ENCODE peak calls at places on chromosome X, in nine cellular contexts. D is Calu3, Y is A549, I is lower leg skin, X is colonic mucosa, C is neural progenitor cell, W is AG09309, K is GM20000, F is mesothelial cell of epicardium. O is an unnamed sample.

GRCh38 chrX:153499876-153500275 is 5.1 kb downstream of the BGN start:
- DNase-seq in C (no peak), X (no peak), F (no peak), D (no peak), W (no peak), Y (no peak), K (no peak), I (no peak), O (no peak)

GRCh38 chrX:15336023-15336413 is 695 bp upstream of the PIGA start:
- DNase-seq in K (peak), F (no peak), I (no peak), Y (peak), D (peak), W (peak), C (peak), X (no peak), O (no peak)

GRCh38 chrX:139831689-139832456 is 101.0 kb downstream of the ATP11C start:
- DNase-seq in Y (no peak), I (peak), K (no peak), D (no peak), W (no peak), X (peak), F (no peak), C (peak), O (no peak)

GRCh38 chrX:137882960-137883359 is 317.0 kb downstream of the ZIC3 start:
- DNase-seq in F (no peak), W (no peak), Y (no peak), D (no peak), I (no peak), K (no peak), C (no peak), X (no peak), O (no peak)

GRCh38 chrX:23333842-23334535 is 660 bp upstream of the PTCHD1 start:
- DNase-seq in D (no peak), C (peak), Y (no peak), W (no peak), F (no peak), K (no peak), I (no peak), X (peak), O (no peak)

GRCh38 chrX:51860679-51861078 is 32.7 kb upstream of the MAGED1 start:
- DNase-seq in X (peak), F (no peak), I (no peak), W (no peak), C (peak), Y (no peak), K (peak), D (peak), O (no peak)

GRCh38 chrX:148582353-148582752 is 81.9 kb downstream of the AFF2 start:
- DNase-seq in I (no peak), X (no peak), K (no peak), C (no peak), F (no peak), D (no peak), Y (no peak), W (no peak), O (no peak)

GRCh38 chrX:110050885-110051284 is 48.0 kb downstream of the TMEM164 start:
- DNase-seq in K (peak), I (no peak), Y (no peak), X (no peak), C (no peak), F (no peak), W (no peak), D (no peak), O (no peak)

GRCh38 chrX:131951166-131951565 is 71.9 kb upstream of the STK26 start:
- DNase-seq in C (no peak), K (no peak), Y (no peak), F (no peak), X (no peak), I (no peak), D (no peak), W (no peak), O (no peak)

GRCh38 chrX:110143454-110144210 is 140.7 kb downstream of the TMEM164 start:
- DNase-seq in X (no peak), I (no peak), C (no peak), W (no peak), Y (no peak), D (no peak), K (no peak), F (no peak), O (no peak)

GRCh38 chrX:15468036-15468435 is 25.1 kb downstream of the PIR start:
- DNase-seq in K (no peak), C (peak), Y (no peak), D (no peak), W (peak), X (no peak), F (no peak), I (peak), O (no peak)

GRCh38 chrX:120769576-120770341 is 105.9 kb downstream of the CT47B1 start:
- DNase-seq in Y (peak), D (peak), K (no peak), X (no peak), C (peak), W (peak), F (no peak), I (peak), O (no peak)

GRCh38 chrX:108245462-108245861 is 153.9 kb downstream of the ATG4A start:
- DNase-seq in K (no peak), X (no peak), C (no peak), I (no peak), Y (no peak), F (no peak), D (no peak), W (no peak), O (no peak)

GRCh38 chrX:51568586-51568985 is 50.1 kb downstream of the CENPVL3 start:
- DNase-seq in F (no peak), X (no peak), Y (no peak), I (no peak), D (no peak), W (peak), K (no peak), C (no peak), O (no peak)

GRCh38 chrX:6707497-6707896 is 172.6 kb upstream of the VCX3A start:
- DNase-seq in F (no peak), C (no peak), D (no peak), I (no peak), X (no peak), Y (no peak), K (no peak), W (no peak), O (no peak)

GRCh38 chrX:136630881-136631280 is 17.1 kb upstream of the CD40LG start:
- DNase-seq in C (no peak), X (no peak), W (no peak), K (no peak), F (no peak), Y (no peak), I (no peak), D (no peak), O (no peak)

GRCh38 chrX:1507511-1508463 is 29.2 kb downstream of the P2RY8 start:
- DNase-seq in W (no peak), Y (no peak), D (no peak), X (no peak), I (no peak), C (no peak), F (no peak), K (peak), O (peak)

GRCh38 chrX:94576367-94577004 is 902.5 kb downstream of the FAM133A start:
- DNase-seq in I (no peak), W (no peak), K (no peak), D (no peak), X (no peak), F (no peak), C (no peak), Y (no peak), O (no peak)

GRCh38 chrX:136251042-136251991 is at the start of gene MAP7D3:
- DNase-seq in W (no peak), K (peak), F (peak), Y (peak), X (peak), C (peak), D (peak), I (no peak), O (peak)

GRCh38 chrX:119042996-119043395 is 29.8 kb upstream of the CT47C1 start:
- DNase-seq in K (no peak), D (no peak), X (no peak), W (no peak), I (no peak), Y (no peak), F (no peak), C (no peak), O (no peak)

GRCh38 chrX:85620466-85620865 is 241.0 kb upstream of the POF1B start:
- DNase-seq in D (no peak), W (no peak), K (no peak), F (no peak), C (no peak), X (no peak), Y (no peak), I (no peak), O (no peak)

GRCh38 chrX:71622347-71623104 is 4.2 kb upstream of the CXCR3 start:
- DNase-seq in C (peak), Y (peak), F (no peak), X (peak), D (peak), K (peak), I (peak), W (peak), O (no peak)

GRCh38 chrX:703466-704210 is 73.0 kb downstream of the SHOX start:
- DNase-seq in K (no peak), I (no peak), X (no peak), W (no peak), C (no peak), F (no peak), D (no peak), Y (no peak), O (no peak)

GRCh38 chrX:10119399-10119990 is 37.3 kb upstream of the CLCN4 start:
- DNase-seq in Y (peak), I (peak), F (peak), W (peak), C (peak), D (peak), K (peak), X (peak), O (no peak)

GRCh38 chrX:154719132-154719675 is 31.7 kb downstream of the GAB3 start:
- DNase-seq in D (no peak), X (no peak), W (no peak), K (no peak), I (no peak), F (no peak), C (no peak), Y (no peak), O (no peak)

GRCh38 chrX:131827935-131828334 is 195.2 kb upstream of the STK26 start:
- DNase-seq in W (no peak), F (no peak), D (peak), C (peak), X (no peak), Y (no peak), I (no peak), K (peak), O (no peak)

GRCh38 chrX:17374619-17375360 is at the start of gene NHS:
- DNase-seq in K (no peak), I (peak), D (peak), Y (peak), C (peak), X (peak), F (peak), W (peak), O (peak)

GRCh38 chrX:106862972-106863688 is 40.0 kb downstream of the RIPPLY1 start:
- DNase-seq in W (no peak), I (no peak), Y (peak), X (peak), K (peak), D (peak), F (no peak), C (peak), O (no peak)

GRCh38 chrX:106894392-106894909 is 8.7 kb downstream of the RIPPLY1 start:
- DNase-seq in F (no peak), X (peak), Y (peak), D (peak), I (no peak), W (peak), C (peak), K (peak), O (no peak)

GRCh38 chrX:10549280-10549679 is 71.1 kb downstream of the MID1 start:
- DNase-seq in K (no peak), C (no peak), W (no peak), X (peak), D (no peak), F (no peak), I (no peak), Y (no peak), O (no peak)

GRCh38 chrX:119606508-119607389 is 525 bp upstream of the NKRF start:
- DNase-seq in I (no peak), C (no peak), Y (no peak), F (no peak), X (no peak), D (no peak), K (no peak), W (peak), O (peak)

GRCh38 chrX:2401590-2402360 is 99.0 kb downstream of the DHRSX start:
- DNase-seq in Y (no peak), I (peak), D (no peak), C (peak), F (no peak), K (no peak), X (no peak), W (no peak), O (peak)

GRCh38 chrX:85052207-85052606 is 48.5 kb downstream of the APOOL start:
- DNase-seq in Y (no peak), F (no peak), I (no peak), C (no peak), X (no peak), K (no peak), W (no peak), D (no peak), O (no peak)

GRCh38 chrX:132615396-132616131 is 126.7 kb upstream of the MBNL3 start:
- DNase-seq in Y (no peak), X (peak), K (peak), I (peak), C (peak), W (no peak), D (peak), F (peak), O (no peak)

GRCh38 chrX:150313514-150313913 is 49.6 kb upstream of the MAMLD1 start:
- DNase-seq in W (no peak), K (no peak), X (no peak), Y (no peak), F (no peak), I (no peak), C (no peak), D (no peak), O (no peak)

GRCh38 chrX:9316096-9316495 is 148.8 kb upstream of the TBL1X start:
- DNase-seq in W (no peak), C (no peak), Y (no peak), I (no peak), D (no peak), K (no peak), X (no peak), F (no peak), O (no peak)

GRCh38 chrX:18885317-18886004 is 98.5 kb downstream of the PHKA2 start:
- DNase-seq in W (no peak), X (no peak), D (no peak), Y (no peak), F (no peak), C (no peak), K (peak), I (no peak), O (no peak)

GRCh38 chrX:71536285-71536684 is 3.4 kb downstream of the OGT start:
- DNase-seq in Y (no peak), K (no peak), W (no peak), I (no peak), F (no peak), D (no peak), C (no peak), X (no peak), O (no peak)

GRCh38 chrX:101759000-101759399 is 99.3 kb upstream of the ARMCX2 start:
- DNase-seq in I (no peak), D (peak), X (peak), C (peak), W (peak), F (no peak), Y (peak), K (peak), O (no peak)
- TF ChIP-seq CTCF in I (no peak), D (no peak), X (no peak), C (peak), W (peak), F (peak), Y (peak), K (no peak), O (peak)

DNA sequence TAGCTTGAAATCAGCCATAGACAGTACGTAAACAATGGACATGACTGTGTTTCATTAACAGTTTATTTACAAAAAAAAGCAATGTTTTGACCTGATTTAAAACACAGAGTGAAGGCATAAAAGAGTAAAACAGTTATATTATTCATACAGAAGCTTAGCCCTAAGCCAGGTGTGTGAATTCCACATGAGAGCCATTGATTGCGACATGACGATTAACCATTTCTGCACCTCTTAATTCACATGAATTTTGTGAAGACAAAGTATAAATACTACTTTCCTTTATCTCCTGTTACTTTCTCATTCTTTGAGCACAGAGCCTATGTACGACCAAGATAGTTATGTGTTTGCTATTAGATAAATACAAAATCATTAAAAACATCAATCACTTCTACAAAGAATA is 55.0 kb upstream of the MAGEB18 start:
- DNase-seq in X (no peak), F (no peak), Y (no peak), I (no peak), W (no peak), C (no peak), D (no peak), K (no peak), O (no peak)
- TF ChIP-seq CTCF in X (no peak), F (no peak), Y (no peak), I (no peak), W (no peak), C (no peak), D (no peak), K (no peak), O (no peak)

GRCh38 chrX:47158131-47158530 is 13.1 kb downstream of the RBM10 start:
- DNase-seq in W (no peak), D (no peak), K (no peak), Y (no peak), C (no peak), F (no peak), I (no peak), X (no peak), O (no peak)
- TF ChIP-seq CTCF in W (no peak), D (no peak), K (no peak), Y (no peak), C (no peak), F (no peak), I (no peak), X (no peak), O (no peak)

DNA sequence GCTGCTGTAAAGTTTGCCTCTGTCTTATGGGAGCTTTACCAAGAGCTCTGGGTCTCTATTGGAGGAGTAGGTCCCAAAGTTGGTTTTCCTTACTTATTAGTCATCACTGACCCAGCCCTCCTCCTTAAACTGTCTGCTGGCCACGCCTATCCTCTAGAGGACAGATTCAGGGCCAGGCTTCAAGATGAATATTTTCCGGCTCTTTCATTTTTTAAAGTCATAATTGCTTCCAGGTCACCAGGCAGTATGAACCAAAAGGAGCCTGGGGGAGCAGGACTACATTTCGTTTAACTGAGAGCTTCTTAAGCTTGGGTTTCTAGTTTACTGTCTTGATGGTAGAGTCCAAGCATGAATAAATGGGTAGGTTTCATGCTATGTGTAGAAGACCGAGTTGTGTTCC is 13.7 kb downstream of the BCORL1 start:
- DNase-seq in W (peak), Y (no peak), D (no peak), C (no peak), F (no peak), K (no peak), X (no peak), I (no peak), O (no peak)
- TF ChIP-seq CTCF in W (no peak), Y (no peak), D (no peak), C (no peak), F (no peak), K (no peak), X (no peak), I (no peak), O (no peak)

GRCh38 chrX:114952696-114953095 is 64.7 kb downstream of the IL13RA2 start:
- DNase-seq in X (no peak), F (no peak), I (no peak), K (no peak), W (no peak), C (peak), D (no peak), Y (no peak), O (no peak)
- TF ChIP-seq CTCF in X (no peak), F (no peak), I (no peak), K (no peak), W (peak), C (peak), D (no peak), Y (no peak), O (no peak)

GRCh38 chrX:13666836-13667235 is 13.9 kb downstream of the TCEANC start:
- DNase-seq in I (no peak), Y (no peak), D (peak), C (no peak), F (no peak), X (no peak), W (no peak), K (no peak), O (no peak)
- TF ChIP-seq CTCF in I (no peak), Y (no peak), D (no peak), C (no peak), F (no peak), X (no peak), W (no peak), K (no peak), O (no peak)

GRCh38 chrX:39439910-39440733 is 638.9 kb downstream of the MID1IP1 start:
- DNase-seq in K (peak), C (no peak), I (no peak), X (no peak), Y (no peak), D (no peak), F (no peak), W (no peak), O (no peak)

GRCh38 chrX:39437670-39438441 is 636.6 kb downstream of the MID1IP1 start:
- DNase-seq in W (no peak), Y (no peak), X (no peak), F (no peak), C (no peak), I (no peak), D (no peak), K (no peak), O (no peak)

GRCh38 chrX:39440734-39441305 is 639.6 kb downstream of the MID1IP1 start:
- DNase-seq in K (no peak), C (no peak), I (no peak), D (no peak), F (no peak), W (no peak), X (no peak), Y (no peak), O (no peak)

GRCh38 chrX:39442332-39442731 is 641.1 kb downstream of the MID1IP1 start:
- DNase-seq in C (no peak), K (peak), D (no peak), X (no peak), Y (no peak), I (no peak), W (no peak), F (no peak), O (no peak)

GRCh38 chrX:39438603-39439602 is 637.6 kb downstream of the MID1IP1 start:
- DNase-seq in C (peak), D (no peak), K (no peak), W (no peak), I (no peak), F (no peak), X (no peak), Y (no peak), O (no peak)
- TF ChIP-seq CTCF in C (peak), D (no peak), K (peak), W (no peak), I (no peak), F (no peak), X (no peak), Y (no peak), O (peak)

GRCh38 chrX:48695524-48695875 is 1.0 kb upstream of the SUV39H1 start:
- DNase-seq in D (no peak), I (no peak), K (peak), W (no peak), F (no peak), C (no peak), X (no peak), Y (no peak), O (no peak)
- TF ChIP-seq CTCF in D (no peak), I (no peak), K (no peak), W (no peak), F (no peak), C (no peak), X (no peak), Y (no peak), O (no peak)